ENCODE peak calls at places on chromosome 14, in five cellular contexts. One of them, this sample, is unnamed.
A peak's percentile ranks its signal among the peaks of the same experiment; 100 is the strongest.

GRCh38 chr14:104989236-104989950 is 3.8 kb downstream of the CLBA1 start:
- DNase-seq in spleen: peak; percentile 70
- DNase-seq in SK-N-SH: no peak
- DNase-seq in pancreas: no peak
- DNase-seq in tibial artery: no peak
- DNase-seq in this sample: no peak

GRCh38 chr14:58697927-58698641 is 60.3 kb downstream of the DACT1 start:
- DNase-seq in spleen: no peak
- DNase-seq in SK-N-SH: no peak
- DNase-seq in pancreas: no peak
- DNase-seq in tibial artery: no peak
- DNase-seq in this sample: peak; percentile 2

GRCh38 chr14:105879867-105880561 is 353.6 kb downstream of the TMEM121 start:
- DNase-seq in spleen: peak; percentile 72
- DNase-seq in SK-N-SH: peak; percentile 88
- DNase-seq in pancreas: peak; percentile 21
- DNase-seq in tibial artery: peak; percentile 60
- DNase-seq in this sample: no peak

GRCh38 chr14:34649344-34649743 is 19.4 kb upstream of the SNX6 start:
- DNase-seq in spleen: no peak
- DNase-seq in SK-N-SH: no peak
- DNase-seq in pancreas: no peak
- DNase-seq in tibial artery: no peak
- DNase-seq in this sample: no peak

GRCh38 chr14:52010173-52010693 is 20.9 kb downstream of the RTRAF start:
- DNase-seq in spleen: no peak
- DNase-seq in SK-N-SH: no peak
- DNase-seq in pancreas: no peak
- DNase-seq in tibial artery: no peak
- DNase-seq in this sample: no peak

GRCh38 chr14:100278702-100279101 is 27.5 kb downstream of the SLC25A29 start:
- DNase-seq in spleen: no peak
- DNase-seq in SK-N-SH: no peak
- DNase-seq in pancreas: no peak
- DNase-seq in tibial artery: no peak
- DNase-seq in this sample: no peak

GRCh38 chr14:99263564-99264330 is 8.2 kb downstream of the BCL11B start:
- DNase-seq in spleen: no peak
- DNase-seq in SK-N-SH: no peak
- DNase-seq in pancreas: no peak
- DNase-seq in tibial artery: peak; percentile 9
- DNase-seq in this sample: no peak

GRCh38 chr14:106209745-106210144 is 683.4 kb downstream of the TMEM121 start:
- DNase-seq in spleen: no peak
- DNase-seq in SK-N-SH: no peak
- DNase-seq in pancreas: no peak
- DNase-seq in tibial artery: no peak
- DNase-seq in this sample: no peak

GRCh38 chr14:52852810-52853521 is 61.6 kb upstream of the GNPNAT1 start:
- DNase-seq in spleen: no peak
- DNase-seq in SK-N-SH: peak; percentile 62
- DNase-seq in pancreas: no peak
- DNase-seq in tibial artery: no peak
- DNase-seq in this sample: no peak

GRCh38 chr14:76872796-76873432 is 46.7 kb downstream of the LRRC74A start:
- DNase-seq in spleen: peak; percentile 89
- DNase-seq in SK-N-SH: peak; percentile 80
- DNase-seq in pancreas: peak; percentile 58
- DNase-seq in tibial artery: no peak
- DNase-seq in this sample: peak; percentile 53

GRCh38 chr14:91906374-91906773 is 39.0 kb upstream of the TC2N start:
- DNase-seq in spleen: no peak
- DNase-seq in SK-N-SH: no peak
- DNase-seq in pancreas: no peak
- DNase-seq in tibial artery: no peak
- DNase-seq in this sample: no peak

GRCh38 chr14:46686652-46687051 is 35.1 kb upstream of the RPL10L start:
- DNase-seq in spleen: no peak
- DNase-seq in SK-N-SH: no peak
- DNase-seq in pancreas: no peak
- DNase-seq in tibial artery: no peak
- DNase-seq in this sample: no peak

GRCh38 chr14:71108398-71109114 is 201.3 kb downstream of the PCNX1 start:
- DNase-seq in spleen: no peak
- DNase-seq in SK-N-SH: no peak
- DNase-seq in pancreas: no peak
- DNase-seq in tibial artery: no peak
- DNase-seq in this sample: no peak

GRCh38 chr14:100306256-100306505 is at the start of gene SLC25A29:
- DNase-seq in spleen: no peak
- DNase-seq in SK-N-SH: no peak
- DNase-seq in pancreas: no peak
- DNase-seq in tibial artery: no peak
- DNase-seq in this sample: no peak

GRCh38 chr14:62301911-62302310 is 539.7 kb downstream of the SNAPC1 start:
- DNase-seq in spleen: no peak
- DNase-seq in SK-N-SH: no peak
- DNase-seq in pancreas: no peak
- DNase-seq in tibial artery: no peak
- DNase-seq in this sample: no peak

GRCh38 chr14:61678966-61679365 is 16.3 kb upstream of the HIF1A start:
- DNase-seq in spleen: no peak
- DNase-seq in SK-N-SH: peak; percentile 55
- DNase-seq in pancreas: no peak
- DNase-seq in tibial artery: no peak
- DNase-seq in this sample: no peak

GRCh38 chr14:80055912-80056801 is 155.1 kb downstream of the DIO2 start:
- DNase-seq in spleen: no peak
- DNase-seq in SK-N-SH: peak; percentile 23
- DNase-seq in pancreas: peak; percentile 14
- DNase-seq in tibial artery: peak; percentile 68
- DNase-seq in this sample: peak; percentile 13

GRCh38 chr14:46490150-46490769 is 161.3 kb downstream of the RPL10L start:
- DNase-seq in spleen: no peak
- DNase-seq in SK-N-SH: no peak
- DNase-seq in pancreas: no peak
- DNase-seq in tibial artery: no peak
- DNase-seq in this sample: no peak

GRCh38 chr14:77186911-77187648 is 5.5 kb downstream of the TMEM63C start:
- DNase-seq in spleen: no peak
- DNase-seq in SK-N-SH: no peak
- DNase-seq in pancreas: peak; percentile 84
- DNase-seq in tibial artery: no peak
- DNase-seq in this sample: no peak

GRCh38 chr14:67964391-67964812 is 144.8 kb downstream of the RAD51B start:
- DNase-seq in spleen: no peak
- DNase-seq in SK-N-SH: no peak
- DNase-seq in pancreas: no peak
- DNase-seq in tibial artery: no peak
- DNase-seq in this sample: no peak

GRCh38 chr14:101082436-101083384 is 179.2 kb upstream of the RTL1 start:
- DNase-seq in spleen: peak; percentile 60
- DNase-seq in SK-N-SH: no peak
- DNase-seq in pancreas: no peak
- DNase-seq in tibial artery: no peak
- DNase-seq in this sample: no peak

GRCh38 chr14:78010688-78011087 is 159.5 kb upstream of the NRXN3 start:
- DNase-seq in spleen: no peak
- DNase-seq in SK-N-SH: no peak
- DNase-seq in pancreas: no peak
- DNase-seq in tibial artery: no peak
- DNase-seq in this sample: no peak

GRCh38 chr14:37650356-37651037 is 55.1 kb downstream of the TTC6 start:
- DNase-seq in spleen: no peak
- DNase-seq in SK-N-SH: no peak
- DNase-seq in pancreas: no peak
- DNase-seq in tibial artery: no peak
- DNase-seq in this sample: no peak

GRCh38 chr14:99731536-99732435 is 47.7 kb downstream of the CYP46A1 start:
- DNase-seq in spleen: peak; percentile 73
- DNase-seq in SK-N-SH: no peak
- DNase-seq in pancreas: peak; percentile 77
- DNase-seq in tibial artery: peak; percentile 64
- DNase-seq in this sample: peak; percentile 32

GRCh38 chr14:96104469-96105057 is 65.4 kb downstream of the C14orf132 start:
- DNase-seq in spleen: no peak
- DNase-seq in SK-N-SH: no peak
- DNase-seq in pancreas: peak; percentile 88
- DNase-seq in tibial artery: peak; percentile 89
- DNase-seq in this sample: no peak

GRCh38 chr14:49940805-49941421 is 48.0 kb downstream of the ARF6 start:
- DNase-seq in spleen: no peak
- DNase-seq in SK-N-SH: no peak
- DNase-seq in pancreas: no peak
- DNase-seq in tibial artery: no peak
- DNase-seq in this sample: no peak

DNA sequence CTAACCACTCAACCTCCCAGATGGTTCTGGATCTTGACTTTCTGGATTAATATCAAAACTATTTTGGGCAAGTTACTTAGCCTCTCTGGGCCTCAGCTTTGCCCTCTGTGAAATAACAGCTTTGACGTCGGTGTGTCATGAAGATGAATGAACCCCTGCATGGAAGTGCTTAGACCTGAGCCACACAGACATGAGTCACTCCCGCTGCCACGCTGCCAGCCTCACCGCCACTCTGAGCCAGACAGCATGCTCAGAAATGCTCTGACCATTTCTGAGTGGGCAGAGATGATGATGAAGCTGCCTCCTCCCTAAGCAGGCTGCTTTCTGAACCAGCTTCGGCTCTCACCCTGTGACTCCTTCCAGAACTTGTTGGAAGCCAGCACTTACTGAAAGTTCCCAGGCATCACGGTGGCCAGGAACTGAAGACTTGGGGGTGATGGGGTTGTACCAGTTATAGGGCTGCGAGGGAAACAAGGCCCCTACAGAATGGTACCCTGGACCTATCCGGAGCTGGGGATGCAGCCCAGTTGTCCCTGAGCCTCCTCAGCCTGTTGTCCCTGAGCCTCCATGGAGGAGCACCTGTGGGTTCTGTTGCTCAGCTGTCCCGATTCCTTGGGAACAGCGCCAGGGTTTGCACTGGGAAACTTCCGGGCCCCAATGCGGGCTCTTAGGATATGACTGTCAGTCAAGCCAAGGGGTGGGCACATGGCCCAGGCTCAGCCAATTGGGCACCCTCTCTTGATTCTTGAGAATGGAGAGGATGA is 2.0 kb upstream of the CCDC197 start:
- DNase-seq in spleen: no peak
- DNase-seq in SK-N-SH: no peak
- DNase-seq in pancreas: peak; percentile 77
- DNase-seq in tibial artery: peak; percentile 94
- DNase-seq in this sample: no peak
- H3K27ac ChIP-seq in spleen: no peak overlapping the region
- H3K27ac ChIP-seq in SK-N-SH: no peak overlapping the region
- H3K27ac ChIP-seq in pancreas: no peak overlapping the region
- H3K27ac ChIP-seq in tibial artery: peak overlapping the region; percentile 82
- H3K27ac ChIP-seq in this sample: no peak overlapping the region

DNA sequence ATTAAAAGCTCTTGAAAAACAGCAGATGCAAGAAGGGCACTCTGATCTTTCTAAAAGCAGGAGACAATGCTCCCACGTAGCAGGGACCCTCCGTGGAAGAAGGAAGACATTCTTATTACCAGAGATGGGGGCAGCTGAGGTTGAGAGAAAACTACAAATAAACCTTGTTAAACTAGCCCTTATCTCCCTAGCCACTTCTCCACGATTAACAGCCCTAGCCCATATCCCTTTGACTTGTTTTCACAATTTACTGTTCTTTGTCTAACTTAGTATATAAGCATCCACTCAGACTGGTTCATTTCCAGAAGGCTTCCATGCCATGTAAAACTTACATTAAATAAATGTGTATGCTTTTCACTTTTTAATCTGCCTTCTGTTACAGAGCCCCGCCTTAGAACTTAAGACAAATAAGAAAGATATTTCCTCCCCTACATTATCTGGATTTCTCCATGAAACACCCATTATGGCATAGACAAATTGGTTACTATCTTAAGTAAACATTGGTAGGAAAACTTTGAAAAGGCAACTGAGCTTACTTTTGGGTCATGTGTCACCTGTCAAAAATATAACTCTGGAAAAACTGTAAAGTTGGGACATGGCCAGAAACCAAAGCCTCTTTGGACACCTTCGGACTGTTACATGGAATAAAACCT is 4.8 kb upstream of the RNASE1 start:
- DNase-seq in spleen: no peak
- DNase-seq in SK-N-SH: no peak
- DNase-seq in pancreas: no peak
- DNase-seq in tibial artery: no peak
- DNase-seq in this sample: no peak
- H3K27ac ChIP-seq in spleen: no peak overlapping the region
- H3K27ac ChIP-seq in SK-N-SH: no peak overlapping the region
- H3K27ac ChIP-seq in pancreas: peak overlapping the region; percentile 55
- H3K27ac ChIP-seq in tibial artery: no peak overlapping the region
- H3K27ac ChIP-seq in this sample: no peak overlapping the region

DNA sequence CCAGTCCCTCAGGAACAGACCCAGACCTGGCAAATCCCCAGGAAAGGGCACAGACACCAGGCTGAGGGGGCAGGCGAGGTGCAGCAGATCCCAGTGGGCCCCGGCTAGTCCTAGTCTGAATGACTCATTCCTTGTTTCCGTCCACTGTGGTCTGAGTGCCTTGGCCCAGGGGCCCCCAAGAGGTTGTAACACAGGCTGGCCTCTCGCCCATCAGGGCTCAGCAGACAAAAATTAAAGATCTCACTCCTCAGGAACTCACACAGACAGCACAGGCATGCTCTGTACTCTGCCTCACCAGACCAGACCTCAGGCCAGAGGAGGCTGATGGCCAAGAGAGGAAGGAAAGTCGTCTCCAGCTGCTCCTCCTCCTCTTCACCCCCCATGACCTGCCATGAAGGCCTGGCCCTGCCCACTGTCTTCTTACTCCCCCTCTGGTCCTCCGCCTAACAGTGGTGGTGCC is 7.7 kb upstream of the LTBP2 start:
- DNase-seq in spleen: no peak
- DNase-seq in SK-N-SH: no peak
- DNase-seq in pancreas: no peak
- DNase-seq in tibial artery: peak; percentile 96
- DNase-seq in this sample: no peak
- H3K27ac ChIP-seq in spleen: no peak overlapping the region
- H3K27ac ChIP-seq in SK-N-SH: peak overlapping the region; percentile 72
- H3K27ac ChIP-seq in pancreas: peak overlapping the region; percentile 78
- H3K27ac ChIP-seq in tibial artery: peak overlapping the region; percentile 67
- H3K27ac ChIP-seq in this sample: no peak overlapping the region

DNA sequence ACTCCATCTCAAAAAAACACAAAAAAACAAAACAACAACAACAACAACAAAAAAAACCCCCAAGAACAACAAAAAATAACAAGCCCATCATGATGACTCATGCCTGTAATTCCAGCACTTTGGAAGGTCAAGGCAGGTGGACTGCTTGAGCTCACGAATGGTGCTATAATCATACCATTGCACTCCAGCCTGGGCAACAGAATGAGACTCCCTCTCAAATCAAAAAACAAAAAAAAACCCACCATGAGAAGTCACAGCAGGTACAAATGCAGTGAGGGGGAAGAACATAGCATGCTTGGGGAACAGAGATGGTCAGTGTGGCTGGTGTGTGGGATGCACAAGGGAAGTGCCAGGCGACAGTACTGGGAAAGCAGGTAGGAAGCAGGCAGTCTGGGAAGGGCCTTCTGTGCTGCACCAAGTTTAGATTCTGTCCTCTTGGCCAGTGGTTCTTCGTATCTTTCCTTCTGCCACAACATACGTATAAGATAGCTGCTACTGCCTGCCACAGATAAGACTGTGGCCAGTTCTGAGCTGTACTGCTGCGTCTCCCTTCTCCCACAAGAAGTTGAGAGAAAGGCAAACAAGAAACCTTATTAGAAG is 28.0 kb downstream of the ATG14 start:
- DNase-seq in spleen: no peak
- DNase-seq in SK-N-SH: no peak
- DNase-seq in pancreas: no peak
- DNase-seq in tibial artery: no peak
- DNase-seq in this sample: no peak
- H3K27ac ChIP-seq in spleen: no peak overlapping the region
- H3K27ac ChIP-seq in SK-N-SH: no peak overlapping the region
- H3K27ac ChIP-seq in pancreas: no peak overlapping the region
- H3K27ac ChIP-seq in tibial artery: peak overlapping the region; percentile 82
- H3K27ac ChIP-seq in this sample: no peak overlapping the region

This sample was measured in substantia nigra.